ENCODE peak calls at places on chromosomes 13 and 19, in six cellular contexts. F, I, Y, S, A and V are unnamed samples.

GRCh38 chr13:98171806-98172569 is 5.1 kb downstream of the RNF113B start:
- DNase-seq in F (no peak), I (no peak), Y (no peak), S (peak), A (no peak), V (no peak)

GRCh38 chr13:39283062-39283461 is 244.8 kb downstream of the NHLRC3 start:
- DNase-seq in F (no peak), I (no peak), Y (no peak), S (no peak), A (no peak), V (no peak)

GRCh38 chr19:18488838-18489626 is 32.8 kb downstream of the ELL start:
- DNase-seq in F (no peak), I (no peak), Y (no peak), S (no peak), A (no peak), V (no peak)

GRCh38 chr19:51710163-51710562 is 13.6 kb downstream of the HAS1 start:
- DNase-seq in F (no peak), I (no peak), Y (no peak), S (no peak), A (no peak), V (no peak)

GRCh38 chr19:52626915-52627314 is 11.2 kb downstream of the ZNF83 start:
- DNase-seq in F (no peak), I (no peak), Y (no peak), S (no peak), A (no peak), V (no peak)

GRCh38 chr13:45142440-45143345 is 22.4 kb downstream of the GTF2F2 start:
- DNase-seq in F (no peak), I (peak), Y (no peak), S (no peak), A (no peak), V (no peak)

GRCh38 chr19:7550987-7551761 is 15.7 kb downstream of the PNPLA6 start:
- DNase-seq in F (peak), I (peak), Y (no peak), S (peak), A (peak), V (no peak)

GRCh38 chr19:1503089-1503924 is 9.5 kb downstream of the ADAMTSL5 start:
- DNase-seq in F (no peak), I (no peak), Y (no peak), S (peak), A (no peak), V (no peak)

GRCh38 chr13:93182406-93182805 is 44.2 kb upstream of the GPC6 start:
- DNase-seq in F (no peak), I (no peak), Y (no peak), S (no peak), A (no peak), V (no peak)

GRCh38 chr13:109479991-109480696 is 306.2 kb downstream of the IRS2 start:
- DNase-seq in F (no peak), I (no peak), Y (no peak), S (peak), A (no peak), V (no peak)

GRCh38 chr13:42041684-42042035 is 6.8 kb upstream of the DGKH start:
- DNase-seq in F (peak), I (peak), Y (no peak), S (peak), A (peak), V (no peak)

GRCh38 chr19:44726465-44726864 is 22.0 kb upstream of the BCL3 start:
- DNase-seq in F (no peak), I (no peak), Y (no peak), S (no peak), A (no peak), V (no peak)

GRCh38 chr13:29452773-29453574 is 142.5 kb downstream of the SLC7A1 start:
- DNase-seq in F (no peak), I (no peak), Y (no peak), S (peak), A (no peak), V (no peak)

GRCh38 chr13:29396446-29396845 is 199.0 kb downstream of the SLC7A1 start:
- DNase-seq in F (no peak), I (no peak), Y (no peak), S (no peak), A (no peak), V (no peak)

GRCh38 chr19:17117250-17117789 is 41.7 kb downstream of the MYO9B start:
- DNase-seq in F (no peak), I (no peak), Y (no peak), S (no peak), A (no peak), V (no peak)

GRCh38 chr19:34351382-34351802 is 13.6 kb upstream of the GPI start:
- DNase-seq in F (no peak), I (peak), Y (no peak), S (no peak), A (no peak), V (no peak)

GRCh38 chr19:36524617-36525016 is 3.5 kb downstream of the ZNF260 start:
- DNase-seq in F (no peak), I (no peak), Y (no peak), S (no peak), A (no peak), V (no peak)

GRCh38 chr19:5603626-5604025 is 18.9 kb downstream of the SAFB2 start:
- DNase-seq in F (no peak), I (no peak), Y (no peak), S (no peak), A (no peak), V (no peak)

GRCh38 chr13:51643114-51643881 is 59.0 kb downstream of the WDFY2 start:
- DNase-seq in F (no peak), I (peak), Y (no peak), S (peak), A (no peak), V (no peak)